ENCODE peak calls at places on chromosomes 11 and 22, in six cellular contexts. N is spleen, O is HCT116, X is mammary epithelial cell, J is tibial nerve, V is esophagus muscularis mucosa. D is an unnamed sample. For H3K4me1, the result is how much of the 10 kb centered on the place peaks cover.

GRCh38 chr11:118705111-118705741 is 25.8 kb upstream of the TREH start:
- DNase-seq in N (no peak), O (no peak), X (no peak), J (no peak), V (no peak), D (no peak)

GRCh38 chr22:41397143-41397811 is 15.5 kb downstream of the TEF start:
- DNase-seq in N (no peak), O (no peak), X (no peak), J (no peak), V (no peak), D (no peak)

GRCh38 chr11:13215157-13215556 is 62.4 kb upstream of the BMAL1 start:
- DNase-seq in N (no peak), O (peak), X (peak), J (no peak), V (no peak), D (no peak)

GRCh38 chr11:84990141-84990540 is 637.0 kb downstream of the DLG2 start:
- DNase-seq in N (no peak), O (no peak), X (no peak), J (no peak), V (no peak), D (no peak)

GRCh38 chr22:30014244-30014643 is 66.0 kb upstream of the HORMAD2 start:
- DNase-seq in N (no peak), O (no peak), X (no peak), J (no peak), V (no peak), D (no peak)

GRCh38 chr22:48548391-48548790 is 1279.3 kb downstream of the BRD1 start:
- DNase-seq in N (no peak), O (no peak), X (no peak), J (no peak), V (no peak), D (no peak)

GRCh38 chr11:66126808-66127555 is 56.9 kb downstream of the PACS1 start:
- DNase-seq in N (peak), O (no peak), X (peak), J (no peak), V (no peak), D (peak)

GRCh38 chr11:67376873-67377808 is 3.7 kb upstream of the CLCF1 start:
- DNase-seq in N (no peak), O (no peak), X (no peak), J (no peak), V (no peak), D (no peak)

GRCh38 chr11:28144808-28145207 is 36.6 kb downstream of the METTL15 start:
- DNase-seq in N (no peak), O (no peak), X (peak), J (no peak), V (no peak), D (no peak)

GRCh38 chr11:79440451-79441158 is at the start of gene TENM4:
- DNase-seq in N (peak), O (no peak), X (peak), J (peak), V (no peak), D (no peak)

DNA sequence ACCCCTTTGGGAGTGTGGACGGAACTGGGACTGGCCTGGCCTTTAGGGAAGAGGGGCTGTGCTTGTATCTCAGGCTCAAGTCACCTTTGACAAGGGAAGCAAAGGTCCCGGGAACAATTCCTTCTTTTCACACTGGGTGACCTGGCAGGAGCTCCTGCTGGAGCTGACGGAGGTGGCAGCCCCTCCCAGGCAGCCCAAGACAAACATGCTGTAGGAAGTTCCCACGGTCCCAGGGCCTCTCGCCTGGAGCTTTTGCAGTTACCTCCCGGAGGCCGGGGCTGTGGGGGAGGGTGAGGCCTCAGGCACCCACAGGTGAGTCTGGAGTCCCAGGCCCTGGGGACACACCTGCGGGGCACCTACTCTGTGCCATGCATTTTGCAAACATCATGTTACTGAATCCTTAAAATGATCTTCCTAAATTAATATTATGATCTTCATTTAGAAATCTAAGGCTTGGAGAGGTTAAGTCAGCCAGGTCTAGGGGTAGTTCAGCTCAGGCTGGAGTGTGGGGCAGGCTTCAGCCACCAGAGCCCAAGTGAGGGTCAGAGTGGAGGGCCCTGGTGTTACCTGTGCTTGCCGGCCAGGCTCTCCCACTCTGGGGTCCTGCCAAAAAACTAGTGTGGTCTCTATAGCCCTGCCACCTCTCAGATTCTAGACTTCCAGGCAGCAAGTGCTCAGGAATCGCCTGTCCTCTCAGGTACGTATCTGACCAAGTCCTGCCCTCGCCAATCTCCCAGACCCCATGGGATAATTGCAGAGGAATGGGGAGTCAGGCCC is 15.7 kb upstream of the MYEOV start:
- DNase-seq in N (peak), O (no peak), X (no peak), J (no peak), V (no peak), D (peak)
- H3K4me1 ChIP-seq in N (under half), O (under half), X (under half), J (under half), V (under half), D (under half)

GRCh38 chr11:36155770-36156485 is 133.3 kb downstream of the COMMD9 start:
- DNase-seq in N (no peak), O (no peak), X (peak), J (no peak), V (no peak), D (no peak)

GRCh38 chr11:36150986-36151385 is 138.2 kb downstream of the COMMD9 start:
- DNase-seq in N (no peak), O (no peak), X (no peak), J (no peak), V (no peak), D (no peak)

GRCh38 chr11:36151933-36152580 is 137.2 kb downstream of the COMMD9 start:
- DNase-seq in N (no peak), O (no peak), X (no peak), J (no peak), V (no peak), D (no peak)

GRCh38 chr11:36155301-36155700 is 133.9 kb downstream of the COMMD9 start:
- DNase-seq in N (no peak), O (no peak), X (no peak), J (no peak), V (no peak), D (no peak)

DNA sequence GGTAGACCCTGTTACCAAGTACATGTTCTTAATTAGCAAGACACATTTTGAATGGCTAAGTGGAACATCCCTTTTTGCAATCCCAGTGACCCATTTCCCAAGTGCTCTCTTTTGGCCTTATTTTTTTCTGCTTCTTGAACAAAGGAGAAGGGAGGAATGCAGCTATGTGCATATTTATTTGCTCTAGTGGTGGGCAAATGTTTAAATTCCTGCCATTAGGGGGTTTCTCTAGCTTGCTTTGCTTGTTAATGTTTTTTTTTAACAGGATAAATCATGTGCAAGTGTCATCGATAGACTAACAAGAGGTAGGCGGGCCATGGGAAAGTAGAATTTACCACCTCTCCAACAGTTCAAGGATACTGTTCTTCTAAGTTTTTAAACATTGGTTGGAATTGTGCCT is 135.6 kb downstream of the COMMD9 start:
- DNase-seq in N (no peak), O (no peak), X (no peak), J (no peak), V (no peak), D (no peak)
- TF ChIP-seq CTCF in N (no peak), O (no peak), X (no peak), J (no peak), V (no peak), D (no peak)

GRCh38 chr11:108221401-108221800 is 1.0 kb downstream of the NPAT start:
- DNase-seq in N (no peak), O (no peak), X (peak), J (no peak), V (no peak), D (no peak)
- H3K27ac ChIP-seq in N (peak), O (no peak), X (peak), J (peak), V (peak), D (peak)

DNA sequence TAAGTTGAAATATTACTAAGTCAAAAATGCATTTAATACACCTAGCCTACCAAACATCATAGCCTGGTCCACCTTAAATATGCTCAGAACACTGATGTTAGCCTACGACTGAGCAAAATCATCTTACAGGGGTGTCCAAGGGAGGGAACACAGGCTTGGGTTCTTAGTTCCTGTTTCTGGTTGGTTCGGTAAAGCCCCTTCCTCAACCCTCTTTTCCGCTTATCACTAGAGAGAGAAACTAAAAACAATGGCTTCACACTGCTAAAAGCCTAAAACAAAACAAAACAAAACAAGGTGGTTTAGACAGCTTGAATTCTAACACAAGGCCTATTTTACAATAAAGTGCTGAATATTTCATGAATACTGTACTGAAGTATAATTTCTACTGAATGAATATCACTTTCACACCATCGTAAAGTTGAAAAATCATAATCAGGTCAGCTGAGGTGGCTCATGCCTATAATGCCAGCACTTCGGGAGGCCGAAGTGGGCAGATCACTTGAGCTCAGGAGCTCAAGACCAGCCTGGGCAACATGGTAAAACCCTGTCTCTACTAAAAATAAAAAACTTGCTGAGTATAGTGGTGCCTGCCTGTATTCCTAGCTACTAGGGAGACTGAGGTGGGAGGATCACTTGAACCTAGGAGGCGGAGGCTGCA is 118.0 kb downstream of the SIK3 start:
- DNase-seq in N (no peak), O (no peak), X (no peak), J (no peak), V (no peak), D (no peak)
- H3K4me1 ChIP-seq in N (under half), O (under half), X (under half), J (half or more), V (half or more), D (under half)

GRCh38 chr11:130085671-130086070 is 16.0 kb downstream of the APLP2 start:
- DNase-seq in N (no peak), O (no peak), X (no peak), J (no peak), V (no peak), D (no peak)

GRCh38 chr11:130088909-130089668 is 19.4 kb downstream of the APLP2 start:
- DNase-seq in N (no peak), O (no peak), X (peak), J (no peak), V (no peak), D (no peak)

GRCh38 chr11:130088217-130088616 is 18.5 kb downstream of the APLP2 start:
- DNase-seq in N (no peak), O (no peak), X (no peak), J (no peak), V (no peak), D (no peak)

GRCh38 chr11:130087294-130087926 is 17.7 kb downstream of the APLP2 start:
- DNase-seq in N (no peak), O (no peak), X (no peak), J (no peak), V (no peak), D (no peak)

DNA sequence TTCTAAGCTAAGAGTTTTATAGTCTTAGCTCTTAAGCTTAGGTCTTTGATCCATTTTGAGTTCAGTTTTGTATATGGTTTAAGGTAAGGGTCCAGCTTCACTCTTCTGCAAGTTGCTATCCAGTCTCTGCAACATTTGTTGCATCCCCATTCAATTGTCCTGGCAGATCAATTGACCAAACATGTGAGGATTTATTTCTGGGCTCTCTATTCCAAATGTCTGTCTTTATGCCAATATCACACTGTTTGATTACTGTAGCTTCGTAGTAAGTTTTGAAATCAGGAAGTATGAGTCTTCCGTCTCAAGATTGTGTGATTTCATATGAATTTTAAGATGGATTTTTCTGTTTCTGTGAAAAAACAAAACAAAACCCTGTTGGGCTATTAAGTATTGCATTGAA is 16.9 kb downstream of the APLP2 start:
- DNase-seq in N (no peak), O (no peak), X (no peak), J (no peak), V (no peak), D (no peak)
- TF ChIP-seq CTCF in N (no peak), O (no peak), X (no peak), J (no peak), V (no peak), D (no peak)

DNA sequence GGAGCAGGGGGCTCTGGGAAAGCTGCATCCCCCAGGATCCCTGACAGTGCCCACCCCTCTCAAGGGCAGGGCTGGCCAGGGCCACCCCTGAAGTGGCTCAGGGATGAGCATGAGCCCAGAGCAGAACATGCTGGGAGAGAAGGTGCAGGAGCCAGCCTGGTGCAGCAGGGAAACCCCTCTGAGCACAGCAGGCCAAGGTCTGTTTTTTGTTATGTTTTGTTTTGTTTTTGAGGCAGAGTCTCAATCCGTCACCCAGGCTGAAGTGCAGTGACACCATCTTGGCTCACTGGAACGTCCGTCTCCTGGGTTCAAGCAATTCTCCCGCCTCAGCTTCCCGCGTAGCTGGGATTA is 792 bp upstream of the SBF1 start:
- DNase-seq in N (no peak), O (no peak), X (no peak), J (no peak), V (no peak), D (no peak)
- H3K27ac ChIP-seq in N (no peak), O (peak), X (no peak), J (no peak), V (peak), D (no peak)

D was measured in lung.